ENCODE peak calls at places on chromosomes 1 and 21, in eight cellular contexts. One of them, this sample, is unnamed.

GRCh38 chr1:150968491-150968890 is 6.1 kb downstream of the CERS2 start:
- DNase-seq in heart right ventricle: no peak
- DNase-seq in right atrium auricular region: no peak
- DNase-seq in right lobe of liver: no peak
- DNase-seq in cardiac fibroblast: no peak
- DNase-seq in MCF 10A: no peak
- DNase-seq in HFF-Myc: no peak
- DNase-seq in AG04450: no peak
- DNase-seq in this sample: no peak

GRCh38 chr1:19033926-19034680 is 77.6 kb upstream of the IFFO2 start:
- DNase-seq in MCF 10A: peak
- DNase-seq in right lobe of liver: no peak
- DNase-seq in right atrium auricular region: no peak
- DNase-seq in HFF-Myc: no peak
- DNase-seq in heart right ventricle: no peak
- DNase-seq in cardiac fibroblast: no peak
- DNase-seq in AG04450: no peak
- DNase-seq in this sample: no peak

GRCh38 chr1:41915786-41916571 is 2.7 kb downstream of the HIVEP3 start:
- DNase-seq in right atrium auricular region: no peak
- DNase-seq in HFF-Myc: no peak
- DNase-seq in heart right ventricle: no peak
- DNase-seq in right lobe of liver: no peak
- DNase-seq in cardiac fibroblast: peak
- DNase-seq in AG04450: no peak
- DNase-seq in MCF 10A: peak
- DNase-seq in this sample: no peak

GRCh38 chr1:17377325-17377953 is 5.4 kb downstream of the PADI6 start:
- DNase-seq in heart right ventricle: no peak
- DNase-seq in cardiac fibroblast: no peak
- DNase-seq in right lobe of liver: no peak
- DNase-seq in HFF-Myc: no peak
- DNase-seq in AG04450: no peak
- DNase-seq in MCF 10A: no peak
- DNase-seq in right atrium auricular region: no peak
- DNase-seq in this sample: no peak

GRCh38 chr1:229258031-229258850 is 12.7 kb upstream of the RAB4A start:
- DNase-seq in AG04450: peak
- DNase-seq in MCF 10A: peak
- DNase-seq in cardiac fibroblast: peak
- DNase-seq in right lobe of liver: peak
- DNase-seq in HFF-Myc: peak
- DNase-seq in heart right ventricle: peak
- DNase-seq in right atrium auricular region: no peak
- DNase-seq in this sample: peak

GRCh38 chr1:54051936-54052469 is 1.0 kb downstream of the TMEM59 start:
- DNase-seq in right atrium auricular region: no peak
- DNase-seq in HFF-Myc: no peak
- DNase-seq in cardiac fibroblast: peak
- DNase-seq in AG04450: no peak
- DNase-seq in heart right ventricle: no peak
- DNase-seq in MCF 10A: peak
- DNase-seq in right lobe of liver: no peak
- DNase-seq in this sample: no peak

GRCh38 chr1:39195166-39196111 is 9.1 kb upstream of the MACF1 start:
- DNase-seq in right lobe of liver: no peak
- DNase-seq in heart right ventricle: no peak
- DNase-seq in HFF-Myc: no peak
- DNase-seq in MCF 10A: no peak
- DNase-seq in AG04450: no peak
- DNase-seq in cardiac fibroblast: peak
- DNase-seq in right atrium auricular region: no peak
- DNase-seq in this sample: no peak

GRCh38 chr1:117067528-117068370 is 7.6 kb downstream of the TTF2 start:
- DNase-seq in MCF 10A: peak
- DNase-seq in right atrium auricular region: peak
- DNase-seq in heart right ventricle: peak
- DNase-seq in AG04450: peak
- DNase-seq in right lobe of liver: peak
- DNase-seq in HFF-Myc: peak
- DNase-seq in cardiac fibroblast: peak
- DNase-seq in this sample: peak

GRCh38 chr1:30514945-30515344 is 208.4 kb downstream of the MATN1 start:
- DNase-seq in MCF 10A: no peak
- DNase-seq in cardiac fibroblast: no peak
- DNase-seq in AG04450: no peak
- DNase-seq in right lobe of liver: no peak
- DNase-seq in right atrium auricular region: peak
- DNase-seq in HFF-Myc: no peak
- DNase-seq in heart right ventricle: no peak
- DNase-seq in this sample: peak

GRCh38 chr1:187032316-187032981 is 203.7 kb downstream of the PLA2G4A start:
- DNase-seq in cardiac fibroblast: no peak
- DNase-seq in right atrium auricular region: no peak
- DNase-seq in heart right ventricle: no peak
- DNase-seq in AG04450: no peak
- DNase-seq in HFF-Myc: no peak
- DNase-seq in right lobe of liver: no peak
- DNase-seq in MCF 10A: no peak
- DNase-seq in this sample: no peak

GRCh38 chr1:161378014-161378413 is 10.3 kb upstream of the CFAP126 start:
- DNase-seq in right atrium auricular region: no peak
- DNase-seq in MCF 10A: no peak
- DNase-seq in right lobe of liver: no peak
- DNase-seq in cardiac fibroblast: no peak
- DNase-seq in HFF-Myc: no peak
- DNase-seq in AG04450: no peak
- DNase-seq in heart right ventricle: no peak
- DNase-seq in this sample: no peak

GRCh38 chr1:63693956-63694607 is 79.7 kb upstream of the ROR1 start:
- DNase-seq in AG04450: no peak
- DNase-seq in right lobe of liver: no peak
- DNase-seq in MCF 10A: no peak
- DNase-seq in cardiac fibroblast: peak
- DNase-seq in HFF-Myc: no peak
- DNase-seq in right atrium auricular region: no peak
- DNase-seq in heart right ventricle: no peak
- DNase-seq in this sample: no peak

GRCh38 chr1:171433451-171433850 is 51.9 kb upstream of the PRRC2C start:
- DNase-seq in cardiac fibroblast: peak
- DNase-seq in right atrium auricular region: no peak
- DNase-seq in AG04450: peak
- DNase-seq in HFF-Myc: no peak
- DNase-seq in right lobe of liver: no peak
- DNase-seq in heart right ventricle: no peak
- DNase-seq in MCF 10A: peak
- DNase-seq in this sample: no peak

GRCh38 chr1:18938707-18939070 is 17.8 kb downstream of the IFFO2 start:
- DNase-seq in HFF-Myc: no peak
- DNase-seq in AG04450: no peak
- DNase-seq in heart right ventricle: no peak
- DNase-seq in right lobe of liver: no peak
- DNase-seq in MCF 10A: no peak
- DNase-seq in right atrium auricular region: no peak
- DNase-seq in cardiac fibroblast: no peak
- DNase-seq in this sample: no peak

GRCh38 chr1:64487061-64487460 is 17.1 kb downstream of the CACHD1 start:
- DNase-seq in MCF 10A: peak
- DNase-seq in cardiac fibroblast: no peak
- DNase-seq in AG04450: no peak
- DNase-seq in HFF-Myc: no peak
- DNase-seq in right atrium auricular region: no peak
- DNase-seq in heart right ventricle: no peak
- DNase-seq in right lobe of liver: no peak
- DNase-seq in this sample: no peak

GRCh38 chr1:5928714-5929400 is 63.4 kb downstream of the NPHP4 start:
- DNase-seq in AG04450: no peak
- DNase-seq in MCF 10A: no peak
- DNase-seq in right atrium auricular region: no peak
- DNase-seq in heart right ventricle: no peak
- DNase-seq in right lobe of liver: no peak
- DNase-seq in HFF-Myc: no peak
- DNase-seq in cardiac fibroblast: no peak
- DNase-seq in this sample: no peak

GRCh38 chr1:77015748-77016341 is 148.6 kb downstream of the ST6GALNAC5 start:
- DNase-seq in heart right ventricle: no peak
- DNase-seq in AG04450: no peak
- DNase-seq in HFF-Myc: no peak
- DNase-seq in cardiac fibroblast: no peak
- DNase-seq in right atrium auricular region: no peak
- DNase-seq in right lobe of liver: no peak
- DNase-seq in MCF 10A: no peak
- DNase-seq in this sample: no peak

GRCh38 chr1:206634365-206635079 is 814 bp upstream of the DYRK3 start:
- DNase-seq in right atrium auricular region: peak
- DNase-seq in MCF 10A: peak
- DNase-seq in right lobe of liver: peak
- DNase-seq in AG04450: peak
- DNase-seq in heart right ventricle: peak
- DNase-seq in cardiac fibroblast: peak
- DNase-seq in HFF-Myc: peak
- DNase-seq in this sample: peak

GRCh38 chr1:217135569-217135915 is 412.3 kb upstream of the ESRRG start:
- DNase-seq in MCF 10A: no peak
- DNase-seq in HFF-Myc: no peak
- DNase-seq in right lobe of liver: no peak
- DNase-seq in cardiac fibroblast: peak
- DNase-seq in right atrium auricular region: no peak
- DNase-seq in AG04450: no peak
- DNase-seq in heart right ventricle: no peak
- DNase-seq in this sample: peak

GRCh38 chr1:10973552-10973951 is 38.9 kb upstream of the TARDBP start:
- DNase-seq in heart right ventricle: no peak
- DNase-seq in AG04450: peak
- DNase-seq in HFF-Myc: no peak
- DNase-seq in right lobe of liver: no peak
- DNase-seq in MCF 10A: peak
- DNase-seq in right atrium auricular region: no peak
- DNase-seq in cardiac fibroblast: peak
- DNase-seq in this sample: no peak

GRCh38 chr1:244096691-244097090 is 45.6 kb downstream of the ZBTB18 start:
- DNase-seq in cardiac fibroblast: no peak
- DNase-seq in right lobe of liver: no peak
- DNase-seq in right atrium auricular region: no peak
- DNase-seq in heart right ventricle: no peak
- DNase-seq in HFF-Myc: no peak
- DNase-seq in AG04450: no peak
- DNase-seq in MCF 10A: no peak
- DNase-seq in this sample: no peak

GRCh38 chr1:50978144-50978851 is 8.3 kb downstream of the CDKN2C start:
- DNase-seq in heart right ventricle: peak
- DNase-seq in HFF-Myc: no peak
- DNase-seq in right lobe of liver: peak
- DNase-seq in cardiac fibroblast: peak
- DNase-seq in MCF 10A: peak
- DNase-seq in right atrium auricular region: no peak
- DNase-seq in AG04450: no peak
- DNase-seq in this sample: peak

GRCh38 chr21:14403681-14404318 is 20.9 kb upstream of the HSPA13 start:
- DNase-seq in cardiac fibroblast: peak
- DNase-seq in AG04450: no peak
- DNase-seq in heart right ventricle: no peak
- DNase-seq in right lobe of liver: no peak
- DNase-seq in HFF-Myc: peak
- DNase-seq in MCF 10A: peak
- DNase-seq in right atrium auricular region: no peak
- DNase-seq in this sample: no peak

GRCh38 chr1:200483491-200484143 is 73.8 kb upstream of the ZNF281 start:
- DNase-seq in HFF-Myc: peak
- DNase-seq in right atrium auricular region: no peak
- DNase-seq in AG04450: peak
- DNase-seq in cardiac fibroblast: peak
- DNase-seq in right lobe of liver: peak
- DNase-seq in heart right ventricle: no peak
- DNase-seq in MCF 10A: peak
- DNase-seq in this sample: no peak
- TF ChIP-seq CTCF in HFF-Myc: no peak
- TF ChIP-seq CTCF in right atrium auricular region: no peak
- TF ChIP-seq CTCF in AG04450: no peak
- TF ChIP-seq CTCF in cardiac fibroblast: no peak
- TF ChIP-seq CTCF in right lobe of liver: no peak
- TF ChIP-seq CTCF in heart right ventricle: no peak
- TF ChIP-seq CTCF in MCF 10A: no peak
- TF ChIP-seq CTCF in this sample: no peak

GRCh38 chr1:240190881-240191385 is 99.2 kb downstream of the FMN2 start:
- DNase-seq in AG04450: peak
- DNase-seq in MCF 10A: peak
- DNase-seq in cardiac fibroblast: peak
- DNase-seq in right atrium auricular region: no peak
- DNase-seq in HFF-Myc: peak
- DNase-seq in right lobe of liver: no peak
- DNase-seq in heart right ventricle: no peak
- DNase-seq in this sample: no peak
- TF ChIP-seq CTCF in AG04450: peak
- TF ChIP-seq CTCF in MCF 10A: peak
- TF ChIP-seq CTCF in cardiac fibroblast: peak
- TF ChIP-seq CTCF in right atrium auricular region: no peak
- TF ChIP-seq CTCF in HFF-Myc: peak
- TF ChIP-seq CTCF in right lobe of liver: peak
- TF ChIP-seq CTCF in heart right ventricle: peak
- TF ChIP-seq CTCF in this sample: no peak

GRCh38 chr1:81573458-81573857 is 227.3 kb upstream of the ADGRL2 start:
- DNase-seq in heart right ventricle: no peak
- DNase-seq in MCF 10A: no peak
- DNase-seq in HFF-Myc: no peak
- DNase-seq in right atrium auricular region: no peak
- DNase-seq in right lobe of liver: no peak
- DNase-seq in AG04450: no peak
- DNase-seq in cardiac fibroblast: no peak
- DNase-seq in this sample: no peak

GRCh38 chr1:81576996-81577697 is 223.6 kb upstream of the ADGRL2 start:
- DNase-seq in right atrium auricular region: no peak
- DNase-seq in heart right ventricle: no peak
- DNase-seq in right lobe of liver: no peak
- DNase-seq in HFF-Myc: no peak
- DNase-seq in MCF 10A: no peak
- DNase-seq in cardiac fibroblast: no peak
- DNase-seq in AG04450: no peak
- DNase-seq in this sample: no peak

GRCh38 chr1:81569761-81570160 is 231.0 kb upstream of the ADGRL2 start:
- DNase-seq in MCF 10A: no peak
- DNase-seq in right atrium auricular region: no peak
- DNase-seq in heart right ventricle: no peak
- DNase-seq in AG04450: no peak
- DNase-seq in right lobe of liver: no peak
- DNase-seq in cardiac fibroblast: no peak
- DNase-seq in HFF-Myc: no peak
- DNase-seq in this sample: no peak

GRCh38 chr1:81571946-81572345 is 228.8 kb upstream of the ADGRL2 start:
- DNase-seq in AG04450: no peak
- DNase-seq in right lobe of liver: no peak
- DNase-seq in cardiac fibroblast: no peak
- DNase-seq in heart right ventricle: no peak
- DNase-seq in HFF-Myc: no peak
- DNase-seq in MCF 10A: no peak
- DNase-seq in right atrium auricular region: no peak
- DNase-seq in this sample: no peak

GRCh38 chr1:81574365-81574764 is 226.4 kb upstream of the ADGRL2 start:
- DNase-seq in HFF-Myc: no peak
- DNase-seq in right lobe of liver: no peak
- DNase-seq in heart right ventricle: no peak
- DNase-seq in MCF 10A: no peak
- DNase-seq in right atrium auricular region: no peak
- DNase-seq in cardiac fibroblast: no peak
- DNase-seq in AG04450: no peak
- DNase-seq in this sample: no peak
- TF ChIP-seq CTCF in HFF-Myc: no peak
- TF ChIP-seq CTCF in right lobe of liver: no peak
- TF ChIP-seq CTCF in heart right ventricle: no peak
- TF ChIP-seq CTCF in MCF 10A: no peak
- TF ChIP-seq CTCF in right atrium auricular region: no peak
- TF ChIP-seq CTCF in cardiac fibroblast: no peak
- TF ChIP-seq CTCF in AG04450: no peak
- TF ChIP-seq CTCF in this sample: no peak

GRCh38 chr1:230320804-230321203 is 105.3 kb downstream of the PGBD5 start:
- DNase-seq in right atrium auricular region: no peak
- DNase-seq in right lobe of liver: no peak
- DNase-seq in HFF-Myc: no peak
- DNase-seq in heart right ventricle: no peak
- DNase-seq in AG04450: no peak
- DNase-seq in cardiac fibroblast: no peak
- DNase-seq in MCF 10A: no peak
- DNase-seq in this sample: no peak
- TF ChIP-seq CTCF in right atrium auricular region: no peak
- TF ChIP-seq CTCF in right lobe of liver: no peak
- TF ChIP-seq CTCF in HFF-Myc: no peak
- TF ChIP-seq CTCF in heart right ventricle: no peak
- TF ChIP-seq CTCF in AG04450: no peak
- TF ChIP-seq CTCF in cardiac fibroblast: no peak
- TF ChIP-seq CTCF in MCF 10A: no peak
- TF ChIP-seq CTCF in this sample: no peak